ENCODE peak calls at places on chromosomes 13 and 19, in six cellular contexts. One of them, this sample, is unnamed.

GRCh38 chr13:76512676-76513277 is 373.4 kb downstream of the KCTD12 start:
- DNase-seq in adrenal gland: no peak
- DNase-seq in spleen: no peak
- DNase-seq in osteoblast: peak; percentile 66
- DNase-seq in dorsolateral prefrontal cortex: no peak
- DNase-seq in A549: no peak
- DNase-seq in this sample: no peak

GRCh38 chr19:41457241-41457640 is 14.3 kb downstream of the ERICH4 start:
- DNase-seq in A549: no peak
- DNase-seq in dorsolateral prefrontal cortex: no peak
- DNase-seq in spleen: no peak
- DNase-seq in adrenal gland: no peak
- DNase-seq in osteoblast: no peak
- DNase-seq in this sample: no peak

GRCh38 chr19:42140125-42140754 is 8.0 kb upstream of the POU2F2 start:
- DNase-seq in spleen: peak; percentile 80
- DNase-seq in dorsolateral prefrontal cortex: no peak
- DNase-seq in osteoblast: peak; percentile 92
- DNase-seq in A549: no peak
- DNase-seq in adrenal gland: peak; percentile 62
- DNase-seq in this sample: peak; percentile 59

GRCh38 chr19:14954071-14954655 is 12.9 kb downstream of the OR7C2 start:
- DNase-seq in osteoblast: no peak
- DNase-seq in spleen: no peak
- DNase-seq in adrenal gland: no peak
- DNase-seq in A549: no peak
- DNase-seq in dorsolateral prefrontal cortex: no peak
- DNase-seq in this sample: no peak

GRCh38 chr13:111184685-111185401 is 69.7 kb downstream of the ARHGEF7 start:
- DNase-seq in A549: no peak
- DNase-seq in dorsolateral prefrontal cortex: no peak
- DNase-seq in spleen: peak; percentile 92
- DNase-seq in osteoblast: peak; percentile 82
- DNase-seq in adrenal gland: no peak
- DNase-seq in this sample: peak; percentile 78

GRCh38 chr13:109587689-109588088 is 198.7 kb downstream of the IRS2 start:
- DNase-seq in spleen: no peak
- DNase-seq in adrenal gland: no peak
- DNase-seq in A549: no peak
- DNase-seq in dorsolateral prefrontal cortex: no peak
- DNase-seq in osteoblast: no peak
- DNase-seq in this sample: no peak

GRCh38 chr13:72960541-72960940 is 98.3 kb upstream of the KLF5 start:
- DNase-seq in dorsolateral prefrontal cortex: no peak
- DNase-seq in adrenal gland: no peak
- DNase-seq in A549: no peak
- DNase-seq in osteoblast: no peak
- DNase-seq in spleen: no peak
- DNase-seq in this sample: no peak

GRCh38 chr13:71879129-71879535 is 12.1 kb upstream of the DACH1 start:
- DNase-seq in spleen: no peak
- DNase-seq in adrenal gland: no peak
- DNase-seq in osteoblast: no peak
- DNase-seq in dorsolateral prefrontal cortex: no peak
- DNase-seq in A549: no peak
- DNase-seq in this sample: no peak

GRCh38 chr19:37074819-37075362 is 3.3 kb upstream of the ZNF420 start:
- DNase-seq in adrenal gland: no peak
- DNase-seq in A549: no peak
- DNase-seq in osteoblast: no peak
- DNase-seq in spleen: no peak
- DNase-seq in dorsolateral prefrontal cortex: no peak
- DNase-seq in this sample: no peak

GRCh38 chr19:6215701-6216235 is 64.0 kb downstream of the MLLT1 start:
- DNase-seq in dorsolateral prefrontal cortex: no peak
- DNase-seq in osteoblast: peak; percentile 65
- DNase-seq in adrenal gland: no peak
- DNase-seq in spleen: peak; percentile 61
- DNase-seq in A549: no peak
- DNase-seq in this sample: no peak

GRCh38 chr19:32258167-32258566 is 87.2 kb upstream of the ZNF507 start:
- DNase-seq in dorsolateral prefrontal cortex: no peak
- DNase-seq in spleen: no peak
- DNase-seq in adrenal gland: no peak
- DNase-seq in A549: no peak
- DNase-seq in osteoblast: no peak
- DNase-seq in this sample: no peak

GRCh38 chr13:112171570-112171965 is 104.6 kb downstream of the SOX1 start:
- DNase-seq in A549: no peak
- DNase-seq in spleen: no peak
- DNase-seq in osteoblast: no peak
- DNase-seq in adrenal gland: no peak
- DNase-seq in dorsolateral prefrontal cortex: no peak
- DNase-seq in this sample: no peak

GRCh38 chr19:15441317-15441716 is 8.4 kb downstream of the WIZ start:
- DNase-seq in adrenal gland: no peak
- DNase-seq in spleen: no peak
- DNase-seq in dorsolateral prefrontal cortex: no peak
- DNase-seq in osteoblast: no peak
- DNase-seq in A549: no peak
- DNase-seq in this sample: no peak

GRCh38 chr13:50449465-50449864 is 394.0 kb downstream of the DLEU7 start:
- DNase-seq in A549: no peak
- DNase-seq in spleen: no peak
- DNase-seq in osteoblast: no peak
- DNase-seq in dorsolateral prefrontal cortex: no peak
- DNase-seq in adrenal gland: no peak
- DNase-seq in this sample: no peak

GRCh38 chr19:1833540-1833939 is 14.7 kb downstream of the REXO1 start:
- DNase-seq in A549: no peak
- DNase-seq in adrenal gland: peak; percentile 93
- DNase-seq in dorsolateral prefrontal cortex: no peak
- DNase-seq in osteoblast: no peak
- DNase-seq in spleen: peak; percentile 88
- DNase-seq in this sample: no peak

GRCh38 chr13:20609145-20609544 is 42.2 kb downstream of the IFT88 start:
- DNase-seq in dorsolateral prefrontal cortex: no peak
- DNase-seq in A549: no peak
- DNase-seq in osteoblast: peak; percentile 82
- DNase-seq in spleen: no peak
- DNase-seq in adrenal gland: no peak
- DNase-seq in this sample: no peak

GRCh38 chr19:45848922-45849321 is 14.0 kb downstream of the SYMPK start:
- DNase-seq in adrenal gland: no peak
- DNase-seq in A549: peak; percentile 69
- DNase-seq in spleen: no peak
- DNase-seq in dorsolateral prefrontal cortex: no peak
- DNase-seq in osteoblast: peak; percentile 87
- DNase-seq in this sample: no peak

GRCh38 chr19:18464646-18465045 is 26.7 kb upstream of the ISYNA1 start:
- DNase-seq in dorsolateral prefrontal cortex: peak; percentile 84
- DNase-seq in osteoblast: peak; percentile 98
- DNase-seq in spleen: peak; percentile 79
- DNase-seq in adrenal gland: peak; percentile 86
- DNase-seq in A549: no peak
- DNase-seq in this sample: peak; percentile 76

GRCh38 chr19:35214766-35215422 is 13.6 kb downstream of the FAM187B start:
- DNase-seq in spleen: no peak
- DNase-seq in adrenal gland: no peak
- DNase-seq in osteoblast: no peak
- DNase-seq in A549: no peak
- DNase-seq in dorsolateral prefrontal cortex: no peak
- DNase-seq in this sample: no peak

GRCh38 chr19:54335979-54336892 is 2.7 kb downstream of the LILRA4 start:
- DNase-seq in adrenal gland: no peak
- DNase-seq in spleen: no peak
- DNase-seq in dorsolateral prefrontal cortex: no peak
- DNase-seq in osteoblast: no peak
- DNase-seq in A549: no peak
- DNase-seq in this sample: no peak

GRCh38 chr19:50058425-50058824 is 32.6 kb downstream of the ZNF473 start:
- DNase-seq in A549: no peak
- DNase-seq in dorsolateral prefrontal cortex: no peak
- DNase-seq in spleen: no peak
- DNase-seq in adrenal gland: no peak
- DNase-seq in osteoblast: no peak
- DNase-seq in this sample: no peak

GRCh38 chr13:59229401-59229800 is 934.3 kb downstream of the DIAPH3 start:
- DNase-seq in adrenal gland: no peak
- DNase-seq in osteoblast: no peak
- DNase-seq in dorsolateral prefrontal cortex: no peak
- DNase-seq in A549: no peak
- DNase-seq in spleen: no peak
- DNase-seq in this sample: no peak

GRCh38 chr13:95714142-95714832 is 37.3 kb downstream of the DNAJC3 start:
- DNase-seq in A549: peak; percentile 22
- DNase-seq in adrenal gland: no peak
- DNase-seq in spleen: no peak
- DNase-seq in dorsolateral prefrontal cortex: no peak
- DNase-seq in osteoblast: peak; percentile 64
- DNase-seq in this sample: no peak

GRCh38 chr13:30690282-30691188 is 44.8 kb upstream of the ALOX5AP start:
- DNase-seq in A549: peak; percentile 49
- DNase-seq in spleen: peak; percentile 86
- DNase-seq in osteoblast: peak; percentile 85
- DNase-seq in dorsolateral prefrontal cortex: no peak
- DNase-seq in adrenal gland: peak; percentile 57
- DNase-seq in this sample: peak; percentile 42

GRCh38 chr19:48708471-48708870 is 11.1 kb downstream of the MAMSTR start:
- DNase-seq in adrenal gland: no peak
- DNase-seq in A549: no peak
- DNase-seq in dorsolateral prefrontal cortex: no peak
- DNase-seq in spleen: no peak
- DNase-seq in osteoblast: peak; percentile 11
- DNase-seq in this sample: no peak

GRCh38 chr19:48702701-48703100 is 6.9 kb downstream of the FUT2 start:
- DNase-seq in spleen: no peak
- DNase-seq in dorsolateral prefrontal cortex: no peak
- DNase-seq in adrenal gland: no peak
- DNase-seq in A549: no peak
- DNase-seq in osteoblast: no peak
- DNase-seq in this sample: no peak

GRCh38 chr19:48698046-48698445 is 2.3 kb downstream of the FUT2 start:
- DNase-seq in osteoblast: peak; percentile 85
- DNase-seq in spleen: no peak
- DNase-seq in dorsolateral prefrontal cortex: no peak
- DNase-seq in adrenal gland: no peak
- DNase-seq in A549: no peak
- DNase-seq in this sample: no peak

DNA sequence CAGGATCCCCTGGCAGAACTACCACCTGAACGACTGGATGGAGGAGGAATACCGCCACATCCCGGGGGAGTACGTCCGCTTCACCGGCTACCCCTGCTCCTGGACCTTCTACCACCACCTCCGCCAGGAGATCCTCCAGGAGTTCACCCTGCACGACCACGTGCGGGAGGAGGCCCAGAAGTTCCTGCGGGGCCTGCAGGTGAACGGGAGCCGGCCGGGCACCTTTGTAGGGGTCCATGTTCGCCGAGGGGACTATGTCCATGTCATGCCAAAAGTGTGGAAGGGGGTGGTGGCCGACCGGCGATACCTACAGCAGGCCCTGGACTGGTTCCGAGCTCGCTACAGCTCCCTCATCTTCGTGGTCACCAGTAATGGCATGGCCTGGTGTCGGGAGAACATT is 7.5 kb downstream of the FUT2 start:
- DNase-seq in adrenal gland: no peak
- DNase-seq in A549: no peak
- DNase-seq in dorsolateral prefrontal cortex: no peak
- DNase-seq in osteoblast: no peak
- DNase-seq in spleen: no peak
- DNase-seq in this sample: no peak
- H3K4me3 ChIP-seq in adrenal gland: no peak overlapping the region
- H3K4me3 ChIP-seq in A549: no peak overlapping the region
- H3K4me3 ChIP-seq in dorsolateral prefrontal cortex: no peak overlapping the region
- H3K4me3 ChIP-seq in osteoblast: no peak overlapping the region
- H3K4me3 ChIP-seq in spleen: no peak overlapping the region
- H3K4me3 ChIP-seq in this sample: no peak overlapping the region

GRCh38 chr13:104289400-104289799 is 1223.2 kb upstream of the SLC10A2 start:
- DNase-seq in dorsolateral prefrontal cortex: no peak
- DNase-seq in spleen: no peak
- DNase-seq in A549: no peak
- DNase-seq in adrenal gland: no peak
- DNase-seq in osteoblast: no peak
- DNase-seq in this sample: no peak
- H3K27ac ChIP-seq in dorsolateral prefrontal cortex: no peak overlapping the region
- H3K27ac ChIP-seq in spleen: no peak overlapping the region
- H3K27ac ChIP-seq in A549: no peak overlapping the region
- H3K27ac ChIP-seq in adrenal gland: no peak overlapping the region
- H3K27ac ChIP-seq in osteoblast: no peak overlapping the region
- H3K27ac ChIP-seq in this sample: no peak overlapping the region

GRCh38 chr13:28822161-28822560 is 2.0 kb downstream of the MTUS2 start:
- DNase-seq in spleen: no peak
- DNase-seq in adrenal gland: no peak
- DNase-seq in dorsolateral prefrontal cortex: no peak
- DNase-seq in A549: no peak
- DNase-seq in osteoblast: peak; percentile 34
- DNase-seq in this sample: no peak

GRCh38 chr13:28817204-28817603 is 2.9 kb upstream of the MTUS2 start:
- DNase-seq in A549: peak; percentile 4
- DNase-seq in adrenal gland: no peak
- DNase-seq in osteoblast: peak; percentile 13
- DNase-seq in dorsolateral prefrontal cortex: no peak
- DNase-seq in spleen: no peak
- DNase-seq in this sample: no peak

GRCh38 chr13:28820099-28821051 is at the start of gene MTUS2:
- DNase-seq in adrenal gland: no peak
- DNase-seq in A549: no peak
- DNase-seq in osteoblast: peak; percentile 34
- DNase-seq in dorsolateral prefrontal cortex: peak; percentile 63
- DNase-seq in spleen: no peak
- DNase-seq in this sample: no peak

GRCh38 chr13:28819046-28819747 is 942 bp upstream of the MTUS2 start:
- DNase-seq in adrenal gland: no peak
- DNase-seq in osteoblast: no peak
- DNase-seq in A549: peak; percentile 10
- DNase-seq in dorsolateral prefrontal cortex: peak; percentile 20
- DNase-seq in spleen: no peak
- DNase-seq in this sample: no peak

DNA sequence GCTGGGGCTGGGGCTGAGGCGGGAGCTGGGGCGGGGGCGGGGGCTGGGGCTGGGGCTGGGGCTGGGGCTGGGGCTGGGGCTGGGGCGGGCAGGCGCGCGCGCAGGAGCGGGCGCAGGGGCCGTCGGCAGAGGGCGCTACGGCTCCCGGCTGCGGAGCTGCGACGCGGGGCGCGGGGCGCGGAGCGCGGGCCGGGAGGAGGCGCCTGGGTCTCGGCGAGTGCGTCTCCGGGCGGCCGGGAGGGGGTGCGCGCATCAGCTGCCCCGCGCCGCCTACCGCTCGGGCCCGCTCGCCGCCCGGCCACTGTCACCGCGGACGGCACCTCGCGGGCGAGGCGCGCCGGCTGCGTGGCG is 416 bp upstream of the MTUS2 start:
- DNase-seq in dorsolateral prefrontal cortex: peak; percentile 80
- DNase-seq in adrenal gland: no peak
- DNase-seq in A549: peak; percentile 15
- DNase-seq in osteoblast: peak; percentile 96
- DNase-seq in spleen: no peak
- DNase-seq in this sample: peak; percentile 44
- TF ChIP-seq CTCF in dorsolateral prefrontal cortex: peak; percentile 22
- TF ChIP-seq CTCF in adrenal gland: peak; percentile 43
- TF ChIP-seq CTCF in A549: peak; percentile 57
- TF ChIP-seq CTCF in osteoblast: no peak
- TF ChIP-seq CTCF in spleen: peak; percentile 30
- TF ChIP-seq CTCF in this sample: peak; percentile 30

GRCh38 chr13:47545630-47546029 is 455.4 kb downstream of the SUCLA2 start:
- DNase-seq in adrenal gland: no peak
- DNase-seq in A549: no peak
- DNase-seq in dorsolateral prefrontal cortex: no peak
- DNase-seq in osteoblast: no peak
- DNase-seq in spleen: no peak
- DNase-seq in this sample: no peak
- H3K4me3 ChIP-seq in adrenal gland: no peak overlapping the region
- H3K4me3 ChIP-seq in A549: no peak overlapping the region
- H3K4me3 ChIP-seq in dorsolateral prefrontal cortex: no peak overlapping the region
- H3K4me3 ChIP-seq in osteoblast: no peak overlapping the region
- H3K4me3 ChIP-seq in spleen: no peak overlapping the region
- H3K4me3 ChIP-seq in this sample: no peak overlapping the region